ENCODE peak calls at places on chromosomes 2 and 18, in four cellular contexts. B is tibial artery; J is left ventricle myocardium inferior; I is naive thymus-derived CD4-positive, alpha-beta T cell. Y is an unnamed sample.

GRCh38 chr18:457120-457519 is 43.4 kb downstream of the COLEC12 start:
- DNase-seq in B (peak; percentile 76), J (peak; percentile 58), I (no peak), Y (no peak)

GRCh38 chr2:60097298-60097697 is 456.2 kb downstream of the BCL11A start:
- DNase-seq in B (no peak), J (no peak), I (no peak), Y (no peak)

GRCh38 chr2:223084873-223085272 is 32.9 kb downstream of the KCNE4 start:
- DNase-seq in B (no peak), J (no peak), I (no peak), Y (no peak)

GRCh38 chr2:67186871-67187270 is 210.3 kb upstream of the ETAA1 start:
- DNase-seq in B (no peak), J (no peak), I (no peak), Y (no peak)

GRCh38 chr2:64262068-64262467 is 117.8 kb upstream of the PELI1 start:
- DNase-seq in B (no peak), J (no peak), I (no peak), Y (no peak)

GRCh38 chr18:49544362-49544761 is 17.5 kb upstream of the LIPG start:
- DNase-seq in B (no peak), J (no peak), I (no peak), Y (no peak)

GRCh38 chr18:34901299-34901698 is 139.9 kb upstream of the MAPRE2 start:
- DNase-seq in B (no peak), J (no peak), I (no peak), Y (no peak)

GRCh38 chr2:42342061-42342794 is 18.8 kb downstream of the COX7A2L start:
- DNase-seq in B (peak; percentile 86), J (peak; percentile 25), I (no peak), Y (no peak)

GRCh38 chr18:21740724-21741510 is at the start of gene MIB1:
- DNase-seq in B (peak; percentile 80), J (peak; percentile 67), I (peak; percentile 42), Y (peak; percentile 94)

GRCh38 chr2:17557596-17557995 is 17.1 kb downstream of the VSNL1 start:
- DNase-seq in B (no peak), J (no peak), I (no peak), Y (no peak)
- H3K36me3 ChIP-seq in B (no peaks in the 10 kb centered on the region), J (no peaks in the 10 kb centered on the region), I (no peaks in the 10 kb centered on the region), Y (no peaks in the 10 kb centered on the region)

DNA sequence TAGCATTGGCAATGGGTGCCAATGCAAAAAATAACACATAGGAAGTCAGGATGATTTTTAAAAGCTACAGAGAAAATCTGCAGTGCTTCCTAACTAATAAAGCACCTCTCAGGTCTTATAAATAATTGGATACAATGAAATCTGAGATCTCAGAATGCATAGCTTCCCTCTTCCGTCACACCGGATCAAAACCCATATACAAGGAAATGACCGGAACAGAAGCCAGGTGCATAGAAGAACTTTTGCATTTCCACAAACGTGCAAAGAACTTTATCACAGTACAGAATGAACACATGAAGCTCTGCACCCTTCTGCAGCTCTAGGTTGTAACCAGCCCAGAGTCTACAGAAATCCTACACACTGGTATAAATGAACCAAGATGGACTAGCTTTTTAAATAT is 145.4 kb downstream of the TCF4 start:
- DNase-seq in B (no peak), J (no peak), I (no peak), Y (no peak)
- H3K4me3 ChIP-seq in B (no peak overlapping the region), J (no peak overlapping the region), I (no peak overlapping the region), Y (no peak overlapping the region)

GRCh38 chr2:112084689-112085381 is 29.8 kb downstream of the TMEM87B start:
- DNase-seq in B (no peak), J (no peak), I (no peak), Y (no peak)
- H3K36me3 ChIP-seq in B (peaks cover 32% of the 10 kb centered on the region), J (peaks cover 84% of the 10 kb centered on the region), I (peaks cover 81% of the 10 kb centered on the region), Y (peaks cover 16% of the 10 kb centered on the region)

GRCh38 chr2:196294510-196294909 is 123.1 kb upstream of the STK17B start:
- DNase-seq in B (no peak), J (no peak), I (no peak), Y (no peak)

GRCh38 chr2:196295005-196295404 is 123.6 kb upstream of the STK17B start:
- DNase-seq in B (no peak), J (no peak), I (no peak), Y (no peak)

GRCh38 chr2:196291418-196291817 is 120.0 kb upstream of the STK17B start:
- DNase-seq in B (no peak), J (no peak), I (no peak), Y (no peak)

GRCh38 chr2:196291873-196292800 is 120.8 kb upstream of the STK17B start:
- DNase-seq in B (no peak), J (no peak), I (no peak), Y (no peak)

DNA sequence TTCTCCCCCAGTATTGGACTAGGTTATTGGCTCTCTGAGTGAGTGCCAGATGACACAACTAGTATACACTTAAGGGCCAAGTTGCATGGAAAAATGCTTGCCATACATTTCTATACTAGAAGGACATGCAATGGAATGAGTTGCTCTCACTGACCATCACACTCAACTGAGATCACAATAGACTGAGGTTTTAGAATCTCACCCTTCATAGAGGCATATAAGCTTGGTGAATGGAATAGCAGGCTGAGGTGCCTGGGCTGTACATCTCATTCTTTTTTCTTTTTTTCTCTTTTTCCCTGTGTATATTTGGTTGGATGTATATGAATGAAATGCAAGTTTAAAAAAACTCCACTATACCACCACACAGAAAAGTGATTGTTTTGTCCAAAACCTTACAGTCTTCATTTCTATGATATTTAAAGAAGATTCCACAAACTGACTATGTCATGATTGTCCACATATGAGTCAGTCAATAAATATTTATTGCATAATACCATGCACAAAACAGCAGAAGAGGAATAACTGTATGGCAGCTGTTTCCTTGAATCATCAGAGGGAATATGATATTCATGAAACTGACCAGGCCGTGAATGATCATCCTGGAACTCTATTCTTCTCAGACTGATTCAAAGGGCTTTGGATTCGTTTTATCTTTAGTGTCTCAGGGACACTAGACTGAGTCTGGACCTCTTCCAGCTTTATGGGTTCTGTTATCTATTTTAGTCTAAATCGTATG is 122.5 kb upstream of the STK17B start:
- DNase-seq in B (no peak), J (no peak), I (no peak), Y (no peak)
- H3K4me3 ChIP-seq in B (no peak overlapping the region), J (no peak overlapping the region), I (no peak overlapping the region), Y (no peak overlapping the region)